ENCODE peak calls at places on chromosomes 6 and 20, in eight cellular contexts. I, T, V, Z, S, Q, F and W are unnamed samples. For H3K36me3, the result is how much of the 10 kb centered on the place peaks cover.

GRCh38 chr20:8424986-8425385 is 292.9 kb downstream of the PLCB1 start:
- DNase-seq in I (no peak), T (no peak), V (no peak), Z (no peak), S (no peak), Q (no peak), F (no peak), W (no peak)

GRCh38 chr6:34447915-34448314 is 18.0 kb upstream of the PACSIN1 start:
- DNase-seq in I (no peak), T (no peak), V (no peak), Z (peak), S (peak), Q (no peak), F (peak), W (no peak)

GRCh38 chr6:116762235-116762634 is 3.3 kb downstream of the FAM162B start:
- DNase-seq in I (no peak), T (no peak), V (no peak), Z (no peak), S (no peak), Q (no peak), F (no peak), W (no peak)

GRCh38 chr20:10313701-10314100 is 95.1 kb downstream of the SNAP25 start:
- DNase-seq in I (peak), T (no peak), V (no peak), Z (no peak), S (no peak), Q (no peak), F (no peak), W (no peak)

GRCh38 chr20:15561707-15562106 is 1011.5 kb downstream of the KIF16B start:
- DNase-seq in I (no peak), T (no peak), V (peak), Z (no peak), S (no peak), Q (no peak), F (no peak), W (no peak)

GRCh38 chr6:170082067-170082466 is 208.8 kb downstream of the DLL1 start:
- DNase-seq in I (no peak), T (no peak), V (no peak), Z (no peak), S (no peak), Q (no peak), F (no peak), W (no peak)

GRCh38 chr6:30169658-30170614 is 6.6 kb downstream of the TRIM15 start:
- DNase-seq in I (peak), T (peak), V (peak), Z (peak), S (peak), Q (peak), F (peak), W (peak)

GRCh38 chr20:44231713-44232468 is 15.2 kb upstream of the GDAP1L1 start:
- DNase-seq in I (no peak), T (no peak), V (peak), Z (no peak), S (no peak), Q (no peak), F (no peak), W (no peak)

GRCh38 chr6:78436335-78436734 is 431.0 kb upstream of the IRAK1BP1 start:
- DNase-seq in I (peak), T (peak), V (no peak), Z (peak), S (no peak), Q (peak), F (no peak), W (peak)

GRCh38 chr20:45919951-45920794 is 8.2 kb upstream of the PLTP start:
- DNase-seq in I (peak), T (no peak), V (no peak), Z (no peak), S (no peak), Q (peak), F (peak), W (no peak)

GRCh38 chr20:14986026-14986655 is 648.7 kb upstream of the FLRT3 start:
- DNase-seq in I (no peak), T (no peak), V (no peak), Z (peak), S (no peak), Q (peak), F (no peak), W (no peak)

GRCh38 chr6:109079981-109080380 is 14.7 kb downstream of the SESN1 start:
- DNase-seq in I (no peak), T (no peak), V (no peak), Z (no peak), S (no peak), Q (no peak), F (no peak), W (no peak)

GRCh38 chr6:138161434-138162103 is at the start of gene ARFGEF3:
- DNase-seq in I (peak), T (peak), V (no peak), Z (peak), S (peak), Q (peak), F (peak), W (peak)

GRCh38 chr6:14000901-14001300 is 76.1 kb downstream of the RNF182 start:
- DNase-seq in I (peak), T (peak), V (no peak), Z (no peak), S (no peak), Q (no peak), F (no peak), W (no peak)

GRCh38 chr6:140319209-140319608 is 944.8 kb upstream of the CITED2 start:
- DNase-seq in I (peak), T (peak), V (no peak), Z (peak), S (peak), Q (peak), F (no peak), W (peak)

GRCh38 chr6:149264629-149265028 is 52.9 kb upstream of the TAB2 start:
- DNase-seq in I (no peak), T (no peak), V (no peak), Z (no peak), S (no peak), Q (no peak), F (no peak), W (no peak)

GRCh38 chr6:39568896-39569295 is 156.3 kb downstream of the KIF6 start:
- DNase-seq in I (peak), T (peak), V (no peak), Z (peak), S (no peak), Q (peak), F (peak), W (peak)

GRCh38 chr6:130070747-130071146 is 52.4 kb downstream of the L3MBTL3 start:
- DNase-seq in I (no peak), T (peak), V (no peak), Z (no peak), S (no peak), Q (peak), F (no peak), W (no peak)

GRCh38 chr20:3325864-3326263 is 81.6 kb downstream of the DNAAF9 start:
- DNase-seq in I (no peak), T (no peak), V (no peak), Z (no peak), S (no peak), Q (no peak), F (no peak), W (no peak)
- H3K36me3 ChIP-seq in I (half or more), T (under half), V (under half), Z (under half), S (under half), Q (under half), F (under half), W (half or more)

GRCh38 chr6:11495565-11496145 is 41.9 kb upstream of the TMEM170B start:
- DNase-seq in I (no peak), T (no peak), V (no peak), Z (peak), S (no peak), Q (no peak), F (no peak), W (no peak)

GRCh38 chr6:11493979-11494378 is 43.6 kb upstream of the TMEM170B start:
- DNase-seq in I (no peak), T (peak), V (no peak), Z (no peak), S (no peak), Q (no peak), F (no peak), W (no peak)

GRCh38 chr6:11494786-11495564 is 42.6 kb upstream of the TMEM170B start:
- DNase-seq in I (no peak), T (peak), V (no peak), Z (no peak), S (no peak), Q (peak), F (peak), W (no peak)

GRCh38 chr6:11497881-11498280 is 39.7 kb upstream of the TMEM170B start:
- DNase-seq in I (no peak), T (peak), V (no peak), Z (no peak), S (no peak), Q (no peak), F (no peak), W (no peak)

DNA sequence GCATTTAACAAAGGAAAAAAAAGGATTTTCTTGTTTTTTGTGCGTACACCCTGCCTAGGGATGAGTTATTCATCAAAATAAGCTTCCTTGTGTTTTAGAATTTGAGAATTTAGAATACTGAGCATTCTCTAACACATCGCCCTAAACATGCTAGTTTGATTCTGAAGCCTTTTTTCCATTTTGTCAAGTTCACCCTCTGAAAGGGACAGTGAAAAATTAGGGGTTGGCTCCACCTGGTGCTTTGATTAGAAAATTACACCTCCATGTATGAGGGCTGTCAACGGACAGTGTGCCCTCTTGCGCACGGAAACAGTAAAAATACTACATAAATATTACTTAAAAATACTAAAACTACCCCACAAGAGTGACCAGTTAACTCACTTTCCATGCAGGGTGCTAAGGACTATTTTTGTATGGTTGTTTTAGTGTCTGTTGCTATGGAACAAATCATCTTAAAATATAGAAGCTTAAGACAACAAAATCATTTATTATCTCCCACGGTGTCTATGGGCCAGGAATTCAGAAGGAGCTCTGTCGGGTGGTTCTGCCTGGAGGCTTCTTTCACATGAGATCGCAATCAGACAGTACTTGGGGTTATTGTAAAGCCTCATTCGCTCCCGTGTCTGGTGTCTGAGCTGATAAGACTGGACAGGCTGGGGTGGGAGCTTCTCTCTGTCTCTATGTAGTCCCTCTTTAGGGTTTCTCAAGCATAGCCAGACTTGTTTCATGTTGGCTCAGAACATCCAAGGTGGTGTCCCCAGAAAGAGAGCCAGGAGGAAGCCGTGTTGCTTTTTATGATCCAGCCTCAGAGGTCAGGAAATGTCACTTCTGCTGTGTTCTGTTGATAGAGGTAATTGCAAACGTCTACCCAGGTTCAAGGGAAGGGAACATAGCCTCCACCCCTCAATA is 41.1 kb upstream of the TMEM170B start:
- DNase-seq in I (peak), T (peak), V (peak), Z (peak), S (peak), Q (peak), F (peak), W (peak)
- H3K9ac ChIP-seq in I (no peak), T (no peak), V (no peak), Z (peak), S (no peak), Q (no peak), F (no peak), W (peak)

GRCh38 chr6:89789980-89790379 is 29.6 kb downstream of the MDN1 start:
- DNase-seq in I (no peak), T (no peak), V (no peak), Z (no peak), S (no peak), Q (no peak), F (no peak), W (no peak)
- H3K36me3 ChIP-seq in I (under half), T (under half), V (half or more), Z (under half), S (under half), Q (under half), F (under half), W (half or more)

DNA sequence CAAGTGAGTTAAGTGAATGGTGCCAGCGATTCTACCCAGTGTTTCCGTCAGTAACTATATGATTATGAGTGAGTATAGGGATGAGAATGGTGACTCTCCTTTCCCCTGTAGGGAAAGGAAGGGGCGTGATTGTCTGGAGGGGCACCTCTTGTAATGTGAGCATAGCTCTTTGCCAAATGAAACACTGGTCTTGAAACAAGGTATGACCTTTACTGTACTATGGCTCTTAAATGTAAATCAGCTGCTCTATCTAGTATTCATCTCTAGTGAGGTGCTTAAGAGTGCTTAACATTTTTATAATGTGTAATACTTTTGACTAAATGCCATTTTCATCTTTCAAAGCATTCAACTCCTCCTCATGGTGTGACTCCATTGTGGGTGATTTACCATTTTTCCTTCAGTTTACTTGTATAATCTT is 11.0 kb downstream of the PANK2 start:
- DNase-seq in I (no peak), T (peak), V (no peak), Z (peak), S (no peak), Q (peak), F (no peak), W (no peak)
- H3K9ac ChIP-seq in I (no peak), T (no peak), V (no peak), Z (no peak), S (no peak), Q (no peak), F (no peak), W (no peak)

DNA sequence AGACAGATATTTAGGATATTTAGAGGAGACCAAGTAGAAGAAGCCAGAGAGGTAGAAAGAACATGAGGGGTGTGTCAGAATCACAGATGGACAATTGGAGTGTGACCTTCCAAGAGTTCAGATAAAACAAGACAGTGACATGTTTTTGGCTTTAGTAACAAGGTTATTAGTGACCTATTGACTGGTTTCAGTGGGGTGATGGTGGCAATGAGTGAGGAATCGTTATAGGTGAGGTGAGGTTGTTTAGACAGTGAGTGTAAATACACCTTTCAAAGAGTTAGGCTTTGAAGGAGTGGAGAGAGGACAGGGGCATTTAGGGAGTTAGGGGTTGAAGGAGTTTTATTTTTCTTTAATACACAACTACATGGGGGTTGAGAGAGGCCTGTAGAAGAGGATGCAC is 3.2 kb downstream of the SNRNP48 start:
- DNase-seq in I (no peak), T (no peak), V (no peak), Z (no peak), S (no peak), Q (no peak), F (no peak), W (no peak)
- H3K36me3 ChIP-seq in I (under half), T (under half), V (half or more), Z (under half), S (under half), Q (under half), F (under half), W (under half)

GRCh38 chr6:165616116-165616515 is 46.9 kb downstream of the PDE10A start:
- DNase-seq in I (peak), T (peak), V (no peak), Z (no peak), S (no peak), Q (no peak), F (no peak), W (no peak)
- H3K9ac ChIP-seq in I (peak), T (no peak), V (no peak), Z (no peak), S (no peak), Q (no peak), F (no peak), W (peak)

GRCh38 chr20:62350629-62351422 is 16.3 kb downstream of the LAMA5 start:
- DNase-seq in I (no peak), T (no peak), V (no peak), Z (no peak), S (no peak), Q (no peak), F (peak), W (no peak)
- H3K36me3 ChIP-seq in I (under half), T (under half), V (half or more), Z (half or more), S (under half), Q (under half), F (half or more), W (under half)

GRCh38 chr6:25278557-25278913 is 639 bp upstream of the CARMIL1 start:
- DNase-seq in I (no peak), T (no peak), V (peak), Z (no peak), S (no peak), Q (peak), F (peak), W (no peak)
- H3K9ac ChIP-seq in I (peak), T (peak), V (peak), Z (peak), S (peak), Q (peak), F (peak), W (peak)